ENCODE peak calls at places on chromosomes 5 and 9, in eight cellular contexts. One of them, this sample, is unnamed. For H3K36me3 and H3K4me1, the result is how much of the 10 kb centered on the place peaks cover.

GRCh38 chr5:105146867-105147266 is 1584.3 kb upstream of the NUDT12 start:
- DNase-seq in cardiac muscle cell: no peak
- DNase-seq in neural progenitor cell: no peak
- DNase-seq in CD8-positive, alpha-beta memory T cell: no peak
- DNase-seq in upper lobe of right lung: no peak
- DNase-seq in CD4-positive, CD25-positive, alpha-beta regulatory T cell: no peak
- DNase-seq in CD8-positive, alpha-beta T cell: no peak
- DNase-seq in Peyer's patch: no peak
- DNase-seq in this sample: no peak

GRCh38 chr9:125296843-125297372 is 35.3 kb downstream of the GAPVD1 start:
- DNase-seq in cardiac muscle cell: no peak
- DNase-seq in neural progenitor cell: no peak
- DNase-seq in CD8-positive, alpha-beta memory T cell: no peak
- DNase-seq in upper lobe of right lung: no peak
- DNase-seq in CD4-positive, CD25-positive, alpha-beta regulatory T cell: no peak
- DNase-seq in CD8-positive, alpha-beta T cell: no peak
- DNase-seq in Peyer's patch: no peak
- DNase-seq in this sample: peak

GRCh38 chr5:168699002-168699401 is 119.8 kb upstream of the PANK3 start:
- DNase-seq in cardiac muscle cell: no peak
- DNase-seq in neural progenitor cell: no peak
- DNase-seq in CD8-positive, alpha-beta memory T cell: no peak
- DNase-seq in upper lobe of right lung: no peak
- DNase-seq in CD4-positive, CD25-positive, alpha-beta regulatory T cell: no peak
- DNase-seq in CD8-positive, alpha-beta T cell: no peak
- DNase-seq in Peyer's patch: no peak
- DNase-seq in this sample: no peak

GRCh38 chr5:132487841-132488555 is 2.6 kb downstream of the IRF1 start:
- DNase-seq in cardiac muscle cell: no peak
- DNase-seq in neural progenitor cell: no peak
- DNase-seq in CD8-positive, alpha-beta memory T cell: peak
- DNase-seq in upper lobe of right lung: peak
- DNase-seq in CD4-positive, CD25-positive, alpha-beta regulatory T cell: no peak
- DNase-seq in CD8-positive, alpha-beta T cell: no peak
- DNase-seq in Peyer's patch: peak
- DNase-seq in this sample: no peak

GRCh38 chr5:137734962-137735530 is 843 bp downstream of the KLHL3 start:
- DNase-seq in cardiac muscle cell: peak
- DNase-seq in neural progenitor cell: peak
- DNase-seq in CD8-positive, alpha-beta memory T cell: no peak
- DNase-seq in upper lobe of right lung: peak
- DNase-seq in CD4-positive, CD25-positive, alpha-beta regulatory T cell: no peak
- DNase-seq in CD8-positive, alpha-beta T cell: peak
- DNase-seq in Peyer's patch: peak
- DNase-seq in this sample: no peak

GRCh38 chr9:124457079-124457886 is 7.0 kb downstream of the ADGRD2 start:
- DNase-seq in cardiac muscle cell: no peak
- DNase-seq in neural progenitor cell: no peak
- DNase-seq in CD8-positive, alpha-beta memory T cell: no peak
- DNase-seq in upper lobe of right lung: peak
- DNase-seq in CD4-positive, CD25-positive, alpha-beta regulatory T cell: no peak
- DNase-seq in CD8-positive, alpha-beta T cell: no peak
- DNase-seq in Peyer's patch: peak
- DNase-seq in this sample: peak

GRCh38 chr5:1214163-1214935 is 10.8 kb upstream of the SLC6A18 start:
- DNase-seq in cardiac muscle cell: no peak
- DNase-seq in neural progenitor cell: no peak
- DNase-seq in CD8-positive, alpha-beta memory T cell: no peak
- DNase-seq in upper lobe of right lung: no peak
- DNase-seq in CD4-positive, CD25-positive, alpha-beta regulatory T cell: no peak
- DNase-seq in CD8-positive, alpha-beta T cell: no peak
- DNase-seq in Peyer's patch: no peak
- DNase-seq in this sample: no peak

GRCh38 chr5:112717506-112718082 is 20.1 kb upstream of the APC start:
- DNase-seq in cardiac muscle cell: no peak
- DNase-seq in neural progenitor cell: no peak
- DNase-seq in CD8-positive, alpha-beta memory T cell: no peak
- DNase-seq in upper lobe of right lung: no peak
- DNase-seq in CD4-positive, CD25-positive, alpha-beta regulatory T cell: no peak
- DNase-seq in CD8-positive, alpha-beta T cell: no peak
- DNase-seq in Peyer's patch: no peak
- DNase-seq in this sample: no peak

GRCh38 chr5:170903075-170903474 is 41.3 kb downstream of the RANBP17 start:
- DNase-seq in cardiac muscle cell: no peak
- DNase-seq in neural progenitor cell: peak
- DNase-seq in CD8-positive, alpha-beta memory T cell: no peak
- DNase-seq in upper lobe of right lung: no peak
- DNase-seq in CD4-positive, CD25-positive, alpha-beta regulatory T cell: no peak
- DNase-seq in CD8-positive, alpha-beta T cell: no peak
- DNase-seq in Peyer's patch: no peak
- DNase-seq in this sample: no peak

GRCh38 chr5:97183930-97184213 is 825 bp upstream of the RIOK2 start:
- DNase-seq in cardiac muscle cell: no peak
- DNase-seq in neural progenitor cell: no peak
- DNase-seq in CD8-positive, alpha-beta memory T cell: no peak
- DNase-seq in upper lobe of right lung: no peak
- DNase-seq in CD4-positive, CD25-positive, alpha-beta regulatory T cell: no peak
- DNase-seq in CD8-positive, alpha-beta T cell: no peak
- DNase-seq in Peyer's patch: no peak
- DNase-seq in this sample: no peak
- H3K27ac ChIP-seq in cardiac muscle cell: peak
- H3K27ac ChIP-seq in neural progenitor cell: no peak
- H3K27ac ChIP-seq in CD8-positive, alpha-beta memory T cell: peak
- H3K27ac ChIP-seq in upper lobe of right lung: peak
- H3K27ac ChIP-seq in CD4-positive, CD25-positive, alpha-beta regulatory T cell: peak
- H3K27ac ChIP-seq in CD8-positive, alpha-beta T cell: peak
- H3K27ac ChIP-seq in Peyer's patch: peak
- H3K27ac ChIP-seq in this sample: peak

GRCh38 chr5:40775846-40776657 is 20.3 kb upstream of the TTC33 start:
- DNase-seq in cardiac muscle cell: no peak
- DNase-seq in neural progenitor cell: no peak
- DNase-seq in CD8-positive, alpha-beta memory T cell: no peak
- DNase-seq in upper lobe of right lung: no peak
- DNase-seq in CD4-positive, CD25-positive, alpha-beta regulatory T cell: no peak
- DNase-seq in CD8-positive, alpha-beta T cell: no peak
- DNase-seq in Peyer's patch: no peak
- DNase-seq in this sample: no peak

GRCh38 chr5:40778133-40778532 is 20.0 kb downstream of the PRKAA1 start:
- DNase-seq in cardiac muscle cell: no peak
- DNase-seq in neural progenitor cell: no peak
- DNase-seq in CD8-positive, alpha-beta memory T cell: no peak
- DNase-seq in upper lobe of right lung: no peak
- DNase-seq in CD4-positive, CD25-positive, alpha-beta regulatory T cell: no peak
- DNase-seq in CD8-positive, alpha-beta T cell: no peak
- DNase-seq in Peyer's patch: no peak
- DNase-seq in this sample: no peak

GRCh38 chr5:40774626-40775025 is 18.9 kb upstream of the TTC33 start:
- DNase-seq in cardiac muscle cell: no peak
- DNase-seq in neural progenitor cell: no peak
- DNase-seq in CD8-positive, alpha-beta memory T cell: no peak
- DNase-seq in upper lobe of right lung: no peak
- DNase-seq in CD4-positive, CD25-positive, alpha-beta regulatory T cell: no peak
- DNase-seq in CD8-positive, alpha-beta T cell: no peak
- DNase-seq in Peyer's patch: no peak
- DNase-seq in this sample: no peak

GRCh38 chr5:40776658-40776977 is 20.9 kb upstream of the TTC33 start:
- DNase-seq in cardiac muscle cell: no peak
- DNase-seq in neural progenitor cell: no peak
- DNase-seq in CD8-positive, alpha-beta memory T cell: no peak
- DNase-seq in upper lobe of right lung: no peak
- DNase-seq in CD4-positive, CD25-positive, alpha-beta regulatory T cell: no peak
- DNase-seq in CD8-positive, alpha-beta T cell: no peak
- DNase-seq in Peyer's patch: no peak
- DNase-seq in this sample: no peak

DNA sequence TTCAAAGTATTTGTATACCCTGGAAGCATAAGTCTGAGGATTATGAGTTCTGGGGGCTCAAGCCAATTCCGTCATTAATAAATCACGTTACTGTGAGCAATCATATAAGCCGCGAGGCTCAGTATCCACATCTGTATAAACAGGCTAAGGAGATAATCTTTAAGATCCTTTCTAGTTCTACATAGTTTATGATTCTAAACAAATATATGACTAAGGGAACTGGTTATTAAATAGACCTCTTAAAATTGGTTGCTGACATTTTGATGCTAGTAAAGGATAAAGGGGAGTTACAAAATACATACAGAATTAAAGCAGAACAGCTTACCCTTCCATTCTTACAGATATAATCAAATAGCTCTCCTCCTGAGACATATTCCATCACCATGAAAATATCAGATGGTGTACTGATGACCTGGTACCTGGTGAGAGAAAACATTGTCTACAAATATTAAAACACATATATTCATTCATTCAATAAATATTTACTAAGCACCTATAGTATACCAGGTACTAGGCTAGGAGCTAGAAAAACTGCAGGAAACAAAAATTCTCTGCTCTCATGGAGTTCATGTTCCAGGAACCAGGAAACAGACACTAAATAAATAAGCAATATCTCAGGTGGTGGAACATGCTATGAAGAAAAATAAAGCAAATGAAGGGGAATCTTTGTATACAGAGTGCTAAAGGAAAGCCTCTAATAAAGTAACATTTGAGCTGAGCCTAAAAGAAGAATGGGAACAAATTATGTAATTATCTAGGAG is 19.5 kb upstream of the TTC33 start:
- DNase-seq in cardiac muscle cell: no peak
- DNase-seq in neural progenitor cell: no peak
- DNase-seq in CD8-positive, alpha-beta memory T cell: no peak
- DNase-seq in upper lobe of right lung: no peak
- DNase-seq in CD4-positive, CD25-positive, alpha-beta regulatory T cell: no peak
- DNase-seq in CD8-positive, alpha-beta T cell: no peak
- DNase-seq in Peyer's patch: no peak
- DNase-seq in this sample: no peak
- H3K36me3 ChIP-seq in cardiac muscle cell: under half
- H3K36me3 ChIP-seq in neural progenitor cell: under half
- H3K36me3 ChIP-seq in CD8-positive, alpha-beta memory T cell: under half
- H3K36me3 ChIP-seq in upper lobe of right lung: half or more
- H3K36me3 ChIP-seq in CD4-positive, CD25-positive, alpha-beta regulatory T cell: half or more
- H3K36me3 ChIP-seq in CD8-positive, alpha-beta T cell: under half
- H3K36me3 ChIP-seq in Peyer's patch: under half
- H3K36me3 ChIP-seq in this sample: under half

GRCh38 chr5:93165559-93165958 is 415.5 kb downstream of the NR2F1-AS1 start:
- DNase-seq in cardiac muscle cell: no peak
- DNase-seq in neural progenitor cell: no peak
- DNase-seq in CD8-positive, alpha-beta memory T cell: no peak
- DNase-seq in upper lobe of right lung: no peak
- DNase-seq in CD4-positive, CD25-positive, alpha-beta regulatory T cell: no peak
- DNase-seq in CD8-positive, alpha-beta T cell: no peak
- DNase-seq in Peyer's patch: no peak
- DNase-seq in this sample: no peak

GRCh38 chr5:93158841-93159240 is 422.2 kb downstream of the NR2F1-AS1 start:
- DNase-seq in cardiac muscle cell: no peak
- DNase-seq in neural progenitor cell: no peak
- DNase-seq in CD8-positive, alpha-beta memory T cell: no peak
- DNase-seq in upper lobe of right lung: no peak
- DNase-seq in CD4-positive, CD25-positive, alpha-beta regulatory T cell: no peak
- DNase-seq in CD8-positive, alpha-beta T cell: no peak
- DNase-seq in Peyer's patch: no peak
- DNase-seq in this sample: no peak

GRCh38 chr5:93163010-93163663 is 417.9 kb downstream of the NR2F1-AS1 start:
- DNase-seq in cardiac muscle cell: peak
- DNase-seq in neural progenitor cell: no peak
- DNase-seq in CD8-positive, alpha-beta memory T cell: no peak
- DNase-seq in upper lobe of right lung: no peak
- DNase-seq in CD4-positive, CD25-positive, alpha-beta regulatory T cell: no peak
- DNase-seq in CD8-positive, alpha-beta T cell: no peak
- DNase-seq in Peyer's patch: no peak
- DNase-seq in this sample: no peak

GRCh38 chr5:93164690-93165089 is 416.3 kb downstream of the NR2F1-AS1 start:
- DNase-seq in cardiac muscle cell: peak
- DNase-seq in neural progenitor cell: peak
- DNase-seq in CD8-positive, alpha-beta memory T cell: no peak
- DNase-seq in upper lobe of right lung: no peak
- DNase-seq in CD4-positive, CD25-positive, alpha-beta regulatory T cell: no peak
- DNase-seq in CD8-positive, alpha-beta T cell: no peak
- DNase-seq in Peyer's patch: no peak
- DNase-seq in this sample: peak

DNA sequence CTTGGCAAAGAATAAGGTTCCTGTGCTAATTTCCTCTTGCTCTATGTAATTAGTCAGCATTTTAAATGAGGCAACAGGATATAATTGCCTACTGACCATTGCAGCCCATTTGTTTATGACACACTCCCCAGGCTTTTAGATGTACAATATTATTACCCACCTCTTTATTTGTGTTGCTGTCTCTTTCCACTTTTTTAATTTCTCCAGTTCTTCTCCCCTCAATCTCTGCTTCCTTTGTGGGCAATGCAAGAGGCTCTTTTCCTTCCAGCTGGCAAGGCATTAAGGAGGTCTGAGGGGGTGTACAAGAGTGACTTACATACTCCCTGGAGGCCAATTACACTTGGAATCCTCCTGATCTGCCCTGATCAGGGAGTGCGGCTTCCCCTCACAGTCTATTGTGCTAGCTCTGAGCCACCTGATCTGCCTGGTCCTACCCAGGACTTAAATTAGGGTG is 418.8 kb downstream of the NR2F1-AS1 start:
- DNase-seq in cardiac muscle cell: peak
- DNase-seq in neural progenitor cell: peak
- DNase-seq in CD8-positive, alpha-beta memory T cell: no peak
- DNase-seq in upper lobe of right lung: no peak
- DNase-seq in CD4-positive, CD25-positive, alpha-beta regulatory T cell: no peak
- DNase-seq in CD8-positive, alpha-beta T cell: no peak
- DNase-seq in Peyer's patch: no peak
- DNase-seq in this sample: no peak
- H3K4me1 ChIP-seq in cardiac muscle cell: under half
- H3K4me1 ChIP-seq in neural progenitor cell: under half
- H3K4me1 ChIP-seq in CD8-positive, alpha-beta memory T cell: under half
- H3K4me1 ChIP-seq in upper lobe of right lung: under half
- H3K4me1 ChIP-seq in CD4-positive, CD25-positive, alpha-beta regulatory T cell: under half
- H3K4me1 ChIP-seq in CD8-positive, alpha-beta T cell: under half
- H3K4me1 ChIP-seq in Peyer's patch: under half
- H3K4me1 ChIP-seq in this sample: under half

DNA sequence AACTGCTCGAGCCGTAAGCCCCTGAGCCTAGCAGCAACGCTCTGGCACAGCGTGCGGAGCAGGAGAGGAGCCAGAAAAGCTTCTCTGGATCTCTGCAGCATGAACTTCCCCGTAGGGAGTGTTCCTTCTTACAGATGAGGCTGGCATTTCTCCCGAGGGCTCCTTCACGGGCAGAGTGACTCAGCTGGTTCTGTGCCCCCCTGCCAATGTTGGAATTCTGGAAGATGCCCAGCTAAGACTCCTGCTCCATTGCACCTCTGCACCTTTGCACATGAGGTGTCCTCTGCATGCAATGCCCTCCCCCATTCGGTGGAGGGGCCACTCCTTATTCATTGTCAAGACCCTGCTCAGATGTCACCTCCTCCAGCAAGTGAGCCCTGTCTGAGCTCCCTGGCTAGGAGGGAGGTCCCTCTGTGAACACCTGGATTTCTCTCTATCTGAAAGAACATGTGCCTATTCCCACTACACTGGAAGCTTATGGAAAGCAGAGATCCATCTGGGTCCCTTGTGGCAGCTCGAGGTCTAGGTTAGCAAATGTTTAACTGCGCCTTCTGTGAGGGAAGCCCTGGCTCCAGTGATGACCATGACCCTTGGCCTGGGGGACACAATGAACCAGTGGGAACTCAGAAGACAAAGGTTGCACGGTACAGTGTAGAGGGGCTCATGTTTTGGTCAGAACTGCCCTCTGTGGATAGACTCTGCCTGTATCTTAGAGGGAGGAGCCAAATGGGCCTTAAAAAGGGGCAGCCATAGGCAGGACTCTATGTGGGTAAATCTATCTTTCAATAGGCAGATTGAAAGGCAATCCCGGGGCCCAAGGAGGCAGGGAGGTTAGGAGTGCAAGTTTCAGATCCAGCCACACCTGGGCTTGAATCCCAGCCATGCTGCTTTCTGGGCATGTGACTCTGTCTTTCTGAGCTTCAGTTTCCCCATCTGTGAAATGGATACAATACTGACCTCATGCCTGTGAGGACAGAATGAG is 39.4 kb downstream of the SH3PXD2B start:
- DNase-seq in cardiac muscle cell: peak
- DNase-seq in neural progenitor cell: no peak
- DNase-seq in CD8-positive, alpha-beta memory T cell: no peak
- DNase-seq in upper lobe of right lung: no peak
- DNase-seq in CD4-positive, CD25-positive, alpha-beta regulatory T cell: no peak
- DNase-seq in CD8-positive, alpha-beta T cell: no peak
- DNase-seq in Peyer's patch: no peak
- DNase-seq in this sample: peak
- H3K27ac ChIP-seq in cardiac muscle cell: no peak
- H3K27ac ChIP-seq in neural progenitor cell: no peak
- H3K27ac ChIP-seq in CD8-positive, alpha-beta memory T cell: no peak
- H3K27ac ChIP-seq in upper lobe of right lung: no peak
- H3K27ac ChIP-seq in CD4-positive, CD25-positive, alpha-beta regulatory T cell: no peak
- H3K27ac ChIP-seq in CD8-positive, alpha-beta T cell: no peak
- H3K27ac ChIP-seq in Peyer's patch: peak
- H3K27ac ChIP-seq in this sample: peak

This sample was measured in pancreas.